ENCODE peak calls at places on chromosomes 6 and 20, in ten cellular contexts. L is B cell, J is A549, Y is progenitor cell of endocrine pancreas, D is RWPE1, E is tibial artery, V is AG09309, A is sigmoid colon, I is GM20000, K is PC-3. B is an unnamed sample.

GRCh38 chr6:69617163-69617562 is 179.6 kb downstream of the LMBRD1 start:
- DNase-seq in L (no peak), J (no peak), Y (no peak), D (no peak), E (no peak), V (no peak), A (no peak), I (no peak), K (no peak), B (no peak)

GRCh38 chr6:41635365-41635764 is 2.9 kb upstream of the MDFI start:
- DNase-seq in L (no peak), J (no peak), Y (no peak), D (no peak), E (no peak), V (no peak), A (peak), I (no peak), K (no peak), B (no peak)

GRCh38 chr6:21590345-21590744 is 3.2 kb upstream of the SOX4 start:
- DNase-seq in L (no peak), J (no peak), Y (no peak), D (no peak), E (no peak), V (no peak), A (no peak), I (no peak), K (no peak), B (no peak)

GRCh38 chr6:151709329-151709728 is 98.2 kb upstream of the ESR1 start:
- DNase-seq in L (no peak), J (no peak), Y (no peak), D (no peak), E (no peak), V (no peak), A (no peak), I (no peak), K (no peak), B (no peak)

GRCh38 chr6:13715444-13715883 is 3.8 kb upstream of the RANBP9 start:
- DNase-seq in L (no peak), J (no peak), Y (no peak), D (no peak), E (no peak), V (no peak), A (no peak), I (peak), K (peak), B (peak)

GRCh38 chr6:166999845-167000253 is 652 bp downstream of the CEP43 start:
- DNase-seq in L (no peak), J (no peak), Y (no peak), D (no peak), E (peak), V (no peak), A (no peak), I (no peak), K (no peak), B (no peak)

GRCh38 chr6:90478789-90479602 is 107.9 kb downstream of the MAP3K7 start:
- DNase-seq in L (peak), J (peak), Y (peak), D (peak), E (peak), V (peak), A (peak), I (peak), K (peak), B (peak)

GRCh38 chr6:138011413-138011812 is 95.8 kb downstream of the PERP start:
- DNase-seq in L (no peak), J (no peak), Y (no peak), D (no peak), E (no peak), V (no peak), A (no peak), I (no peak), K (no peak), B (no peak)

GRCh38 chr20:60031107-60031506 is 72.9 kb downstream of the CDH26 start:
- DNase-seq in L (no peak), J (no peak), Y (no peak), D (no peak), E (no peak), V (no peak), A (no peak), I (no peak), K (no peak), B (no peak)

GRCh38 chr6:111721677-111722219 is 116.1 kb upstream of the TRAF3IP2 start:
- DNase-seq in L (peak), J (peak), Y (no peak), D (peak), E (no peak), V (no peak), A (no peak), I (peak), K (peak), B (peak)

GRCh38 chr6:159169557-159170332 is 545 bp downstream of the FNDC1 start:
- DNase-seq in L (peak), J (peak), Y (peak), D (no peak), E (no peak), V (no peak), A (peak), I (peak), K (no peak), B (peak)

GRCh38 chr6:82331031-82331773 is 32.4 kb upstream of the TPBG start:
- DNase-seq in L (no peak), J (peak), Y (no peak), D (peak), E (no peak), V (peak), A (no peak), I (no peak), K (peak), B (no peak)

GRCh38 chr6:150898390-150899170 is 33.1 kb downstream of the MTHFD1L start:
- DNase-seq in L (no peak), J (no peak), Y (no peak), D (no peak), E (no peak), V (no peak), A (peak), I (peak), K (no peak), B (no peak)

GRCh38 chr6:2853766-2854393 is 12.2 kb upstream of the SERPINB1 start:
- DNase-seq in L (peak), J (no peak), Y (no peak), D (peak), E (no peak), V (no peak), A (no peak), I (peak), K (peak), B (peak)

GRCh38 chr6:156427345-156427744 is 349.8 kb upstream of the ARID1B start:
- DNase-seq in L (no peak), J (peak), Y (no peak), D (peak), E (peak), V (peak), A (no peak), I (no peak), K (peak), B (no peak)

GRCh38 chr6:169249057-169249456 is 4.6 kb downstream of the THBS2 start:
- DNase-seq in L (no peak), J (no peak), Y (no peak), D (no peak), E (peak), V (no peak), A (no peak), I (no peak), K (no peak), B (no peak)

GRCh38 chr20:18837710-18838109 is 24.1 kb downstream of the SCP2D1 start:
- DNase-seq in L (no peak), J (no peak), Y (no peak), D (no peak), E (no peak), V (no peak), A (no peak), I (no peak), K (no peak), B (no peak)

GRCh38 chr6:84635081-84635745 is 129.2 kb downstream of the TBX18 start:
- DNase-seq in L (no peak), J (no peak), Y (no peak), D (no peak), E (no peak), V (no peak), A (no peak), I (no peak), K (no peak), B (no peak)

GRCh38 chr6:73308712-73309533 is 45.2 kb downstream of the DPPA5 start:
- DNase-seq in L (no peak), J (peak), Y (no peak), D (peak), E (no peak), V (no peak), A (no peak), I (no peak), K (peak), B (no peak)

GRCh38 chr6:50889492-50889891 is 70.8 kb downstream of the TFAP2B start:
- DNase-seq in L (no peak), J (no peak), Y (no peak), D (no peak), E (no peak), V (no peak), A (no peak), I (no peak), K (no peak), B (no peak)

GRCh38 chr20:44664127-44664526 is 12.6 kb upstream of the ADA start:
- DNase-seq in L (no peak), J (no peak), Y (no peak), D (no peak), E (no peak), V (no peak), A (no peak), I (no peak), K (no peak), B (no peak)

GRCh38 chr6:9623985-9624384 is 790.9 kb downstream of the TFAP2A start:
- DNase-seq in L (no peak), J (no peak), Y (no peak), D (no peak), E (no peak), V (no peak), A (no peak), I (no peak), K (no peak), B (no peak)

GRCh38 chr6:110646951-110647910 is 168.0 kb downstream of the CDK19 start:
- DNase-seq in L (no peak), J (no peak), Y (no peak), D (no peak), E (no peak), V (no peak), A (no peak), I (no peak), K (no peak), B (no peak)
- TF ChIP-seq CTCF in L (no peak), J (no peak), Y (peak), D (peak), E (no peak), V (peak), A (no peak), I (no peak), K (peak), B (peak)

DNA sequence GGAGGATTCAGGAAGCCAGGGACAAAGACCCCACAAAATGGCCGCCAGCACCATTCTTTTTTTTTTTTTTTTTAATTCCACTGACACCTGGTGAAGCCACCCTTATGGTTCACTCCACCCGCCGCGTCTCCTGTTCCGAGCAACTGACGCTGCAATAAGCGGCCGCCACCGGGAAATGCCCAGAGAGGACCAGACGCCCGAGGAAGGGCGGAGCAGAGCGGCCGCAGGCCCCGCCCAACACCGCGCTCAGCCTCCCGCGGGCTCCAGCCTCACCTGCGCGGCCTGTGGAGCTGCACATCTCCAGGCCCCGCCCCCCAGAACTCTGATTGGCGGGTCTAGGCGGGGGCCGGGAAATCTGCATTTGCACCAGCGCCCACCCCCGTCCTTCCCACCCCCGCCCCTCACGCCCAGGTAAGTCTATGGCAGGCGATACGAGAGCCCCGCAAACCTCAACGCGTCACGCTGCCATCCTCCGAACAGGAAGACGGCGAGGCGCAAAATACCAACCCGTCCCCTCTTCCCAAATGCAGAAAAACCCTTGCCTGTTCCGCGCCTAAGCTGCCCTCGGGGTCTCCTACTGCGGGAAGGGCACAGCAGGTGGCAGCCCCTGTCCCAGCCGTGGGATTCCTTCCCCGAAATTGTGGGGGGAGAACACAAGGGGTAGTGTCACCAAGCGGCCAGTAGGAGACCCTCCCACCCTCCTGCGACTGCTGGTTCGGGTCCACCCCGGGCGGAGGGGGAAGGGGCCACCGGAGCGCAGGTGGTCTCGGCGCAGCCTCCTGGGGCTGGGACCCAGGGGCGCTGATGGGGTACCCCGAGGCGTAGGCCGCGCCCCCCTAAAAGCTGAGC is 948 bp downstream of the ATP9A start:
- DNase-seq in L (peak), J (peak), Y (peak), D (peak), E (peak), V (no peak), A (peak), I (peak), K (peak), B (peak)
- TF ChIP-seq CTCF in L (no peak), J (no peak), Y (peak), D (peak), E (peak), V (peak), A (peak), I (no peak), K (peak), B (no peak)

DNA sequence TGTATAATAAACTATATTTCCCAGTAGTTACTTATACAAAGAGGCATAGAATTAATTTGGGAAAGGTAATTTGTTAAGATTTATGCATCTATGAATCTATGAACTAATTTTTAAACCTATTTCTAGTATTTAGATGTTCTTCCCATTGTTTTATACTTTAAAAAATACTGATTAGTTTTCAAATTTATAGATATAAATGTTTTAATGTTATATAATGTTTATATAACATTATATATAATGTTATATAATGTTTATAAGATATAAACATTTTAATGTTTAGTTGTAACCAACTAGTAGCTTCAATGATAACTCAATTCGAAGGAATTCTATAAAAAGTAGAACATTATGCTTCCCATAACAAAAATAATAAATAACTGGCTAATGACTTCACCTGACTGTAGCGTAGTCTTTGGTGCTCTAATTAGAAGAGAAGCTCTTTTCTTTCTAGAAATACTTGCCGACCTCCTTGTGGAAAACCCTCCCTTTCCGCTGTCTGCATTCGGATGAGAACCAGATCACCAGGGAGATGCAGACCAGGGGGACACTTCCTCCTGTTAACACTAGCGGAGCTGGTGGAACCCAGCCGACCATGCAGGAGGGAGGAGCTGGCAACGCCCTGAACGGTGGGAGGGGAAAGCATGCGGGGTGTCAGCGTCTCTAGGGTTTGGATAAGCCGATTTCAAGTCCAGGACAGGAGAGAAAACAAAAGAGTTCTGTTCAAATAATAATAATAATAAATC is 158.4 kb downstream of the OR2B2 start:
- DNase-seq in L (peak), J (peak), Y (peak), D (peak), E (peak), V (peak), A (peak), I (peak), K (peak), B (peak)
- TF ChIP-seq CTCF in L (no peak), J (no peak), Y (peak), D (peak), E (no peak), V (peak), A (no peak), I (no peak), K (peak), B (no peak)

GRCh38 chr20:62301773-62302340 is 940 bp upstream of the ADRM1 start:
- DNase-seq in L (peak), J (peak), Y (peak), D (peak), E (peak), V (peak), A (peak), I (peak), K (peak), B (peak)

GRCh38 chr20:62303327-62304226 is 780 bp downstream of the ADRM1 start:
- DNase-seq in L (peak), J (no peak), Y (peak), D (no peak), E (no peak), V (no peak), A (peak), I (peak), K (peak), B (peak)

GRCh38 chr20:62303049-62303326 is 191 bp downstream of the ADRM1 start:
- DNase-seq in L (no peak), J (no peak), Y (no peak), D (peak), E (no peak), V (no peak), A (no peak), I (no peak), K (no peak), B (no peak)

GRCh38 chr20:62301111-62301668 is 1.6 kb upstream of the ADRM1 start:
- DNase-seq in L (no peak), J (no peak), Y (no peak), D (no peak), E (no peak), V (no peak), A (no peak), I (no peak), K (no peak), B (no peak)

DNA sequence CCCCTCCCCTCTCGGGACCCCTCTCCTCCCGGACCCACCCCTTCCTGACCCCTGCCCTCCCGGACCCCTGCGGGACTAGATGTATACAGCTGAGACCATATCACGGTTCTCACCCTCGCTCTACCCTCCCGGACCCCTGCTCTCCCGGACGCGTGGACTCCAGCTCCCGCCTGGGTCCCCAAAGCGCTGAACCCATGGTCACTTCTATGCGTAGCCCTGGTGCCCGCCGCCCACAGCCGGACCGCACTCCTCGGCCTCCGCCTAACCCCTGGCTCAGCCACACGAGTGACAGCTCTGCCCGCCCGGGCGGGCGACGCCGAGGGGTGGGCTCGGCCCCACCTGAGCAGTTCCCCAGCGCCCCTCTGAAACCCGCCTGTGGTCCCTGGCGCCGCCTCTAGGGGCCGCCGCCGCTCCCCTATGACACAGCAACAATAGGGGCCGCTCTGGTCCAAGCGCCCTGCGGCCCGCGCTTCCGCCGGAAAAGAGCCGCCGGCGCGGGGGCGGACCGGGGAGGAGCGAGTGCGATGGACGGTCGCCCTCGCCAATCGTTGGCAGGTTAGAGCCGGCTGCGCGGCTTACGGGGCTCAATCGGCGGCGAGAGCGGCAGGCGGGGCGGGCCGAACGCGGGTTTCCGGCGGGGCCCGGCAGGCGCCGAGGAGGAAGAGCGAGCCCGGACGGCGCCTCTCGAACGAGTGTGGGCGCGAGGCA is at the start of gene ADRM1:
- DNase-seq in L (peak), J (peak), Y (peak), D (peak), E (peak), V (peak), A (peak), I (peak), K (peak), B (peak)
- TF ChIP-seq CTCF in L (peak), J (peak), Y (peak), D (peak), E (peak), V (peak), A (peak), I (peak), K (peak), B (peak)

GRCh38 chr6:122766256-122766655 is 13.3 kb upstream of the FABP7 start:
- DNase-seq in L (no peak), J (no peak), Y (no peak), D (no peak), E (no peak), V (no peak), A (no peak), I (no peak), K (no peak), B (no peak)

GRCh38 chr6:122772724-122773123 is 6.8 kb upstream of the FABP7 start:
- DNase-seq in L (no peak), J (no peak), Y (no peak), D (peak), E (no peak), V (no peak), A (no peak), I (no peak), K (peak), B (no peak)

GRCh38 chr6:122775975-122776374 is 3.5 kb upstream of the FABP7 start:
- DNase-seq in L (no peak), J (no peak), Y (no peak), D (no peak), E (no peak), V (no peak), A (no peak), I (no peak), K (no peak), B (no peak)

DNA sequence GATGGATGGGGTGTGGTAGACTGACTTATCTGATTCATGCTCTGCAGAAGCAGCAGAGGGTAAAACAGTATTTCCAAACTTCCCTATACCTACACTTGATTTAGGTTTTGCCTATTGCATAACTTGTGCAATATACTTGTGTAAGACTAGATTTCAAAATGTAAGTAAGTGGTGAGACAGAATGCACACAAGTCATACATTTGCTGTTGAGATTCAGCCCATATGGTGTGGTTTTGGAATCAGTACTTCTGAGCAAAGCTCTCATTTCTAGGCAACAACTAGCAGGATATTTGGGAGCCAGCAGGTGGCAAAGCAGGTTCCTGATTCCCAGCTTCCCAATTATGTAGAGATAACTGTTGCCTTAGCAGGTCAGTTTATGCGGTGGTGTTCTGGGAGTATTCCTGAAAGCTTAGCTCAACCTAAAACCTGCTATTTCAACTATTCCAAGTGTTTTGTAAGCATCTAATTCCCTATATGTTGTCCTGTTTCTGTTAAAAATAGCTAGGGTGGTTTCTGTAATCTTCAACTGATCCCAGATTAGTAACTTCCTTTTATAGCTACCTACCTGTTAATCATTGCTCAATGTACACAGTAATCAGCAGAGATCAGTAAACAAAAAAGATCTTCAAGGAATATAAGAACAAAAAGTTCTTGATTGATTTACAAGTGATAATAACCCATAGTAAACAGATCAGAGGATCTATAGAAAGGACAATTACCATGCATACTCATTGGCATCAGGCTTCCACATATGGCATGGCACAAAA is 8.5 kb upstream of the FABP7 start:
- DNase-seq in L (no peak), J (no peak), Y (no peak), D (no peak), E (no peak), V (no peak), A (no peak), I (no peak), K (peak), B (no peak)
- TF ChIP-seq CTCF in L (no peak), J (no peak), Y (peak), D (no peak), E (no peak), V (peak), A (no peak), I (no peak), K (peak), B (no peak)